ENCODE peak calls at places on chromosome 1, in five cellular contexts. One of them, this sample, is unnamed.

GRCh38 chr1:226181996-226182714 is 4.4 kb downstream of the ACBD3 start:
- DNase-seq in SK-N-SH: peak; percentile 51
- DNase-seq in psoas muscle: peak; percentile 76
- DNase-seq in neuronal stem cell: no peak
- DNase-seq in CD4-positive, alpha-beta T cell: no peak
- DNase-seq in this sample: peak; percentile 9

GRCh38 chr1:246827396-246827795 is 103.2 kb downstream of the SCCPDH start:
- DNase-seq in SK-N-SH: no peak
- DNase-seq in psoas muscle: no peak
- DNase-seq in neuronal stem cell: no peak
- DNase-seq in CD4-positive, alpha-beta T cell: no peak
- DNase-seq in this sample: no peak

GRCh38 chr1:223670458-223671159 is 5.1 kb upstream of the CAPN8 start:
- DNase-seq in SK-N-SH: peak; percentile 46
- DNase-seq in psoas muscle: no peak
- DNase-seq in neuronal stem cell: peak; percentile 41
- DNase-seq in CD4-positive, alpha-beta T cell: no peak
- DNase-seq in this sample: no peak

GRCh38 chr1:211683396-211684297 is 8.2 kb upstream of the NEK2 start:
- DNase-seq in SK-N-SH: no peak
- DNase-seq in psoas muscle: no peak
- DNase-seq in neuronal stem cell: no peak
- DNase-seq in CD4-positive, alpha-beta T cell: no peak
- DNase-seq in this sample: no peak

GRCh38 chr1:212301570-212301969 is 16.4 kb downstream of the PPP2R5A start:
- DNase-seq in SK-N-SH: no peak
- DNase-seq in psoas muscle: no peak
- DNase-seq in neuronal stem cell: no peak
- DNase-seq in CD4-positive, alpha-beta T cell: no peak
- DNase-seq in this sample: no peak

GRCh38 chr1:189929501-189930099 is 548.1 kb downstream of the BRINP3 start:
- DNase-seq in SK-N-SH: no peak
- DNase-seq in psoas muscle: no peak
- DNase-seq in neuronal stem cell: no peak
- DNase-seq in CD4-positive, alpha-beta T cell: no peak
- DNase-seq in this sample: no peak

GRCh38 chr1:150557065-150557600 is 7.9 kb downstream of the ADAMTSL4 start:
- DNase-seq in SK-N-SH: no peak
- DNase-seq in psoas muscle: peak; percentile 51
- DNase-seq in neuronal stem cell: no peak
- DNase-seq in CD4-positive, alpha-beta T cell: no peak
- DNase-seq in this sample: no peak

GRCh38 chr1:166166400-166166699 is 451 bp downstream of the FAM78B start:
- DNase-seq in SK-N-SH: no peak
- DNase-seq in psoas muscle: no peak
- DNase-seq in neuronal stem cell: no peak
- DNase-seq in CD4-positive, alpha-beta T cell: no peak
- DNase-seq in this sample: no peak

GRCh38 chr1:8423134-8423701 is 105.3 kb downstream of the SLC45A1 start:
- DNase-seq in SK-N-SH: peak; percentile 71
- DNase-seq in psoas muscle: peak; percentile 75
- DNase-seq in neuronal stem cell: no peak
- DNase-seq in CD4-positive, alpha-beta T cell: no peak
- DNase-seq in this sample: no peak

GRCh38 chr1:205275133-205275532 is 46.4 kb downstream of the NUAK2 start:
- DNase-seq in SK-N-SH: no peak
- DNase-seq in psoas muscle: no peak
- DNase-seq in neuronal stem cell: no peak
- DNase-seq in CD4-positive, alpha-beta T cell: no peak
- DNase-seq in this sample: no peak
- H3K27ac ChIP-seq in SK-N-SH: no peak overlapping the region
- H3K27ac ChIP-seq in psoas muscle: no peak overlapping the region
- H3K27ac ChIP-seq in neuronal stem cell: no peak overlapping the region
- H3K27ac ChIP-seq in CD4-positive, alpha-beta T cell: no peak overlapping the region
- H3K27ac ChIP-seq in this sample: no peak overlapping the region

GRCh38 chr1:111597433-111597832 is 22.2 kb upstream of the RAP1A start:
- DNase-seq in SK-N-SH: no peak
- DNase-seq in psoas muscle: no peak
- DNase-seq in neuronal stem cell: no peak
- DNase-seq in CD4-positive, alpha-beta T cell: no peak
- DNase-seq in this sample: no peak

GRCh38 chr1:111600886-111601386 is 18.7 kb upstream of the RAP1A start:
- DNase-seq in SK-N-SH: no peak
- DNase-seq in psoas muscle: no peak
- DNase-seq in neuronal stem cell: no peak
- DNase-seq in CD4-positive, alpha-beta T cell: no peak
- DNase-seq in this sample: no peak

GRCh38 chr1:111598534-111598933 is 21.1 kb upstream of the RAP1A start:
- DNase-seq in SK-N-SH: no peak
- DNase-seq in psoas muscle: no peak
- DNase-seq in neuronal stem cell: no peak
- DNase-seq in CD4-positive, alpha-beta T cell: no peak
- DNase-seq in this sample: no peak

GRCh38 chr1:111600295-111600694 is 19.3 kb upstream of the RAP1A start:
- DNase-seq in SK-N-SH: no peak
- DNase-seq in psoas muscle: no peak
- DNase-seq in neuronal stem cell: no peak
- DNase-seq in CD4-positive, alpha-beta T cell: no peak
- DNase-seq in this sample: no peak

GRCh38 chr1:111599781-111600180 is 19.8 kb upstream of the RAP1A start:
- DNase-seq in SK-N-SH: no peak
- DNase-seq in psoas muscle: no peak
- DNase-seq in neuronal stem cell: no peak
- DNase-seq in CD4-positive, alpha-beta T cell: no peak
- DNase-seq in this sample: no peak
- H3K27ac ChIP-seq in SK-N-SH: no peak overlapping the region
- H3K27ac ChIP-seq in psoas muscle: no peak overlapping the region
- H3K27ac ChIP-seq in neuronal stem cell: no peak overlapping the region
- H3K27ac ChIP-seq in CD4-positive, alpha-beta T cell: no peak overlapping the region
- H3K27ac ChIP-seq in this sample: no peak overlapping the region

DNA sequence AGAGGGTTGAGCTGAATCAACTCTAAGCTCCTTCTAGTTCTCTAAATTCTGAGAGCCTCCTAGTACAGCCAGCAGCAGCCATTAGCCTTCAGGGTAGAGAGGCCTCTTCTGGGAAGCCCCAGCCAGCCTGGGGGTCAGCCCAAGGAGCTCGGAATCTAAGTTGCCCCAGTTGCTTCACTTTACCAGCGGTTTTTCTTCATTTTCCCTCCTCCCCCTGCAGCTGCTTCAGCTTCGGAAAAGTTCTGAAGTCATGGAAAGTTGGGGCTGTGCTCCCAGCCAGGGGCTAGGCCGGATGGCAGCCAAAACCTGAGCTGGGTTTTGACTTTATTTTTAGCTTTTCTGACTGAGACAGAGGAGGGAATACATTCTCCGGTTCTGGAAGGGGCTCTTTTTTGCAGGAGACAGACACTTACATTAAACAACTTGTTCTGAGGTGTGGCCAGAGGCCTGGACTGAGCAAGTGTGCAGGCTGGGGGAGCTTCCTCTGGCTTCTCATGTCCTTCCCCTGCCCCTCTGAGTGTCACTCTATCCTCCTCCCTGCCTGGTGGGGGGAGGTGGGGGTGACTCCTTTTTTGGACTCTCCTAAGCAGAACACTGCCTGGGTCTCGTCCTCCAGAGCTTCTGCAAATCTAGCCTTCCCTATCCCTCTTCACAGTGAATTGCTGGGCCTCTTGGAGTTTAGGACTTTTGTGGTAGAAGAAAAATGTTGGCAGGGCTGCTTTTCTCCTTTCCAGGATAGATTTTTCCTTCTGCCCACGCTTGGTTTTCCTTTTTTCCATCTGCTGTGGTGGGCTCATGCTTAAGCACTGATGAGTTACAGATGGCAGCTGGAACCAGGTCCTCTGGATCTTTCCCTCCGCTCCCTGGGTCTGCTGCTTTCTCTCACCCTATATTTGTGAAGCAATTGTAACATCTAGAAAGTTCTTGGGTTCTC is 14.5 kb downstream of the LMNA start:
- DNase-seq in SK-N-SH: no peak
- DNase-seq in psoas muscle: peak; percentile 69
- DNase-seq in neuronal stem cell: no peak
- DNase-seq in CD4-positive, alpha-beta T cell: no peak
- DNase-seq in this sample: no peak
- H3K27ac ChIP-seq in SK-N-SH: peak overlapping the region; percentile 100
- H3K27ac ChIP-seq in psoas muscle: peak overlapping the region; percentile 99
- H3K27ac ChIP-seq in neuronal stem cell: no peak overlapping the region
- H3K27ac ChIP-seq in CD4-positive, alpha-beta T cell: no peak overlapping the region
- H3K27ac ChIP-seq in this sample: peak overlapping the region; percentile 77

DNA sequence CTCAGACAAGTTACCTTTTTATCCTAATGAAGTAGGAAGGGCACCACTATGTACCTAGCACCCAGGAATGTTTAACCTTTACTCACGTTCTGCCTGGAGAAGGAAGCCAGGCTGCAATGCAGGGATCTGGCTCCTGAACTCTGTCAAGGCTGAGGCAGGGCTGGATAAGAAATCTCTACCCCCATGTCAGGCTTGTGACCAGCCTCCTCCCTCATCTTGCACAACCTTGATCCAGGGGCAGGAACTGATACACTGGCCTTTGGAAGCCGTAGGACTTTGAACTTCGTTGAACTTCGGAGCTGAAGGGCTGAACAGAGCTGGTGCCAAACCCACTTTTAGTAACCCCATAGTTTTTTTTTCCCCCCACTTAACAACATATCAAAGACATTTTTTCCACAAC is 8.0 kb upstream of the AKR1A1 start:
- DNase-seq in SK-N-SH: no peak
- DNase-seq in psoas muscle: no peak
- DNase-seq in neuronal stem cell: no peak
- DNase-seq in CD4-positive, alpha-beta T cell: no peak
- DNase-seq in this sample: no peak
- H3K27ac ChIP-seq in SK-N-SH: no peak overlapping the region
- H3K27ac ChIP-seq in psoas muscle: no peak overlapping the region
- H3K27ac ChIP-seq in neuronal stem cell: no peak overlapping the region
- H3K27ac ChIP-seq in CD4-positive, alpha-beta T cell: no peak overlapping the region
- H3K27ac ChIP-seq in this sample: no peak overlapping the region

DNA sequence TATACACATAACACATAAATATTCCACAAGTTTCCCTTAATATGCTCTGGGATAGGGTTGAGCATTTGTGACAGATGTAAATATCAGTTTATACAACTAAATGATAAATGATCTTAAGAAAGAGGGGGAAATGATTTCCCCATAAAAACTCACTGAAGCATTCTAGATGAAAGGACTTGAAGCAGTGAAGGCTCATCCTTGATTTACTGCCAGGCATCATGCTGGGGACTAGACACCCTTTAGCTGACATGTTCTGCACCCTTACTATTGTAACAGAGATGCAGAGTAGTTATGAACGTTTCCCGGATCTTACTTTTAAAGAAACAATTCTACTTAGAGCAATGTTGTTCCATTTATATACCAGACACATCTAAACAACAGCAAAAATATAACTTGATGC is 235.8 kb downstream of the PTGER3 start:
- DNase-seq in SK-N-SH: no peak
- DNase-seq in psoas muscle: no peak
- DNase-seq in neuronal stem cell: no peak
- DNase-seq in CD4-positive, alpha-beta T cell: no peak
- DNase-seq in this sample: no peak
- H3K27ac ChIP-seq in SK-N-SH: no peak overlapping the region
- H3K27ac ChIP-seq in psoas muscle: no peak overlapping the region
- H3K27ac ChIP-seq in neuronal stem cell: no peak overlapping the region
- H3K27ac ChIP-seq in CD4-positive, alpha-beta T cell: no peak overlapping the region
- H3K27ac ChIP-seq in this sample: no peak overlapping the region

GRCh38 chr1:215082532-215083407 is at the start of gene KCNK2:
- DNase-seq in SK-N-SH: peak; percentile 70
- DNase-seq in psoas muscle: peak; percentile 50
- DNase-seq in neuronal stem cell: peak; percentile 32
- DNase-seq in CD4-positive, alpha-beta T cell: no peak
- DNase-seq in this sample: no peak
- H3K27ac ChIP-seq in SK-N-SH: no peak within 1 kb of the TSS
- H3K27ac ChIP-seq in psoas muscle: no peak within 1 kb of the TSS
- H3K27ac ChIP-seq in neuronal stem cell: no peak within 1 kb of the TSS
- H3K27ac ChIP-seq in CD4-positive, alpha-beta T cell: no peak within 1 kb of the TSS
- H3K27ac ChIP-seq in this sample: peak within 1 kb of the TSS; percentile 33